ENCODE peak calls at places on chromosomes 11 and 22, in nine cellular contexts. O is kidney epithelial cell, P is heart left ventricle, N is AG10803, J is transverse colon, D is psoas muscle, T is Calu3, A is breast epithelium, V is sigmoid colon. F is an unnamed sample.

GRCh38 chr11:40030867-40031266 is 1428.6 kb downstream of the LRRC4C start:
- DNase-seq in O (no peak), P (no peak), N (no peak), J (no peak), D (no peak), T (no peak), A (no peak), V (no peak), F (no peak)

GRCh38 chr22:38221908-38222796 is 20.4 kb downstream of the MAFF start:
- DNase-seq in O (no peak), P (no peak), N (no peak), J (no peak), D (no peak), T (no peak), A (no peak), V (no peak), F (no peak)

GRCh38 chr11:304915-305833 is 2.4 kb upstream of the IFITM2 start:
- DNase-seq in O (peak), P (peak), N (peak), J (peak), D (peak), T (peak), A (peak), V (peak), F (no peak)

GRCh38 chr11:82356316-82356715 is 377.3 kb downstream of the FAM181B start:
- DNase-seq in O (no peak), P (no peak), N (no peak), J (no peak), D (no peak), T (no peak), A (no peak), V (no peak), F (no peak)

GRCh38 chr22:29695129-29695926 is 24.5 kb upstream of the CABP7 start:
- DNase-seq in O (no peak), P (no peak), N (no peak), J (no peak), D (peak), T (no peak), A (peak), V (no peak), F (no peak)

GRCh38 chr11:2329551-2329950 is 27.7 kb downstream of the TSPAN32 start:
- DNase-seq in O (no peak), P (no peak), N (no peak), J (no peak), D (no peak), T (no peak), A (no peak), V (no peak), F (no peak)

GRCh38 chr11:109112748-109113378 is 309.1 kb upstream of the C11orf87 start:
- DNase-seq in O (no peak), P (no peak), N (peak), J (no peak), D (no peak), T (no peak), A (no peak), V (no peak), F (no peak)

GRCh38 chr11:11107081-11107480 is 246.0 kb downstream of the CSNK2A3 start:
- DNase-seq in O (no peak), P (no peak), N (no peak), J (no peak), D (no peak), T (peak), A (no peak), V (no peak), F (no peak)

GRCh38 chr11:77086521-77087472 is 15.8 kb upstream of the OMP start:
- DNase-seq in O (no peak), P (peak), N (no peak), J (peak), D (peak), T (peak), A (no peak), V (peak), F (peak)

GRCh38 chr11:1162153-1162497 is 4.4 kb downstream of the MUC5AC start:
- DNase-seq in O (no peak), P (no peak), N (no peak), J (no peak), D (no peak), T (no peak), A (no peak), V (peak), F (peak)

GRCh38 chr11:105297463-105297862 is 157.9 kb upstream of the CARD18 start:
- DNase-seq in O (no peak), P (no peak), N (peak), J (no peak), D (no peak), T (no peak), A (no peak), V (no peak), F (no peak)

GRCh38 chr22:49269371-49269770 is 558.3 kb downstream of the BRD1 start:
- DNase-seq in O (no peak), P (no peak), N (no peak), J (no peak), D (no peak), T (no peak), A (no peak), V (no peak), F (no peak)

GRCh38 chr22:46619830-46620501 is at the start of gene GRAMD4:
- DNase-seq in O (no peak), P (peak), N (peak), J (no peak), D (peak), T (no peak), A (peak), V (peak), F (no peak)

GRCh38 chr11:12591706-12592105 is 82.5 kb upstream of the TEAD1 start:
- DNase-seq in O (no peak), P (no peak), N (no peak), J (no peak), D (no peak), T (no peak), A (no peak), V (no peak), F (no peak)

GRCh38 chr11:87493516-87493915 is 455.8 kb downstream of the TMEM135 start:
- DNase-seq in O (no peak), P (no peak), N (peak), J (no peak), D (no peak), T (no peak), A (no peak), V (no peak), F (no peak)

GRCh38 chr22:26894766-26895485 is 237.5 kb downstream of the MIAT start:
- DNase-seq in O (peak), P (no peak), N (peak), J (no peak), D (no peak), T (peak), A (no peak), V (no peak), F (no peak)

GRCh38 chr11:124174001-124174400 is 9.1 kb upstream of the OR10D3 start:
- DNase-seq in O (peak), P (no peak), N (peak), J (no peak), D (no peak), T (no peak), A (no peak), V (no peak), F (no peak)

GRCh38 chr11:112082729-112083128 is 3.8 kb downstream of the TIMM8B start:
- DNase-seq in O (no peak), P (peak), N (peak), J (no peak), D (no peak), T (no peak), A (no peak), V (no peak), F (no peak)

GRCh38 chr11:3182462-3182852 is 17.3 kb upstream of the OSBPL5 start:
- DNase-seq in O (no peak), P (no peak), N (no peak), J (no peak), D (peak), T (no peak), A (no peak), V (peak), F (no peak)

GRCh38 chr11:58934945-58935513 is 4.3 kb upstream of the GLYATL1 start:
- DNase-seq in O (no peak), P (no peak), N (no peak), J (no peak), D (no peak), T (no peak), A (no peak), V (no peak), F (no peak)

GRCh38 chr11:7165911-7166310 is 77.1 kb downstream of the RBMXL2 start:
- DNase-seq in O (no peak), P (no peak), N (no peak), J (no peak), D (no peak), T (no peak), A (no peak), V (no peak), F (no peak)

GRCh38 chr11:65169164-65169641 is 830 bp upstream of the SPDYC start:
- DNase-seq in O (no peak), P (no peak), N (peak), J (no peak), D (no peak), T (no peak), A (no peak), V (no peak), F (no peak)

GRCh38 chr11:7321708-7322448 is 70.2 kb downstream of the SYT9 start:
- DNase-seq in O (no peak), P (no peak), N (no peak), J (no peak), D (no peak), T (no peak), A (no peak), V (no peak), F (no peak)

GRCh38 chr11:92536895-92537294 is 312.3 kb downstream of the FAT3 start:
- DNase-seq in O (no peak), P (no peak), N (no peak), J (no peak), D (no peak), T (no peak), A (no peak), V (no peak), F (no peak)

GRCh38 chr11:44858796-44859527 is 91.7 kb downstream of the TP53I11 start:
- DNase-seq in O (no peak), P (no peak), N (peak), J (no peak), D (no peak), T (no peak), A (no peak), V (peak), F (no peak)
- TF ChIP-seq CTCF in O (no peak), P (no peak), N (no peak), J (no peak), D (no peak), T (no peak), A (no peak), V (no peak), F (no peak)

GRCh38 chr11:34356130-34356529 is 1.7 kb downstream of the ABTB2 start:
- DNase-seq in O (no peak), P (no peak), N (no peak), J (no peak), D (no peak), T (no peak), A (no peak), V (no peak), F (no peak)
- TF ChIP-seq CTCF in O (peak), P (no peak), N (peak), J (no peak), D (no peak), T (no peak), A (no peak), V (no peak), F (no peak)

GRCh38 chr22:25852223-25852622 is 110.2 kb downstream of the MYO18B start:
- DNase-seq in O (no peak), P (no peak), N (no peak), J (no peak), D (no peak), T (no peak), A (no peak), V (no peak), F (no peak)

GRCh38 chr22:25853078-25853477 is 111.1 kb downstream of the MYO18B start:
- DNase-seq in O (no peak), P (no peak), N (peak), J (no peak), D (no peak), T (no peak), A (no peak), V (no peak), F (no peak)

GRCh38 chr22:25849514-25849913 is 107.5 kb downstream of the MYO18B start:
- DNase-seq in O (no peak), P (no peak), N (no peak), J (no peak), D (no peak), T (no peak), A (no peak), V (no peak), F (no peak)

GRCh38 chr22:25853501-25853900 is 111.5 kb downstream of the MYO18B start:
- DNase-seq in O (no peak), P (no peak), N (no peak), J (no peak), D (no peak), T (no peak), A (no peak), V (no peak), F (no peak)

DNA sequence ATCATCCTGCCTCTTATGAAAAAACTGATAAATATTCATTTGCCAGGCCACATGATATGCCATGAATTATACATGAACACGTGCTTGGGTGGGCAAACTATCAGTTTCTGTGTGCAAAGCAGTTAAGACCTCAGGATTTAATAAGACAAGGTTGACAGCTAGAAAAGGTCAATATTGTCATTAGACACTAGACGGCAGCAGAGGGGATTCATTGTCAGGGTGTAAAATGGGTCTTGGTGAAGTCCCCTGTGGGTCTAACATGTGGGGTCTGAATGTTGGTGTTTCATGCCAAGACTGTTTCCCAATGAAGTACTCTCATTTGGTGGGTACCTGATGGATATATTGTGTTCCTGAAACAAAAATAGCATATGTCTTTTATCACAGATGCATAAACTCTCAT is 111.9 kb downstream of the MYO18B start:
- DNase-seq in O (no peak), P (no peak), N (no peak), J (no peak), D (no peak), T (no peak), A (no peak), V (no peak), F (no peak)
- TF ChIP-seq CTCF in O (peak), P (no peak), N (no peak), J (no peak), D (no peak), T (peak), A (no peak), V (no peak), F (peak)

GRCh38 chr11:107439586-107440201 is 17.9 kb downstream of the CWF19L2 start:
- DNase-seq in O (no peak), P (no peak), N (no peak), J (no peak), D (no peak), T (no peak), A (no peak), V (no peak), F (no peak)

GRCh38 chr11:107442715-107443215 is 14.9 kb downstream of the CWF19L2 start:
- DNase-seq in O (no peak), P (no peak), N (no peak), J (no peak), D (no peak), T (no peak), A (no peak), V (no peak), F (no peak)

GRCh38 chr11:107438148-107438547 is 19.5 kb downstream of the CWF19L2 start:
- DNase-seq in O (no peak), P (no peak), N (no peak), J (no peak), D (no peak), T (no peak), A (no peak), V (no peak), F (no peak)
- TF ChIP-seq CTCF in O (no peak), P (no peak), N (no peak), J (no peak), D (no peak), T (no peak), A (no peak), V (no peak), F (peak)

GRCh38 chr11:129699711-129700304 is 115.8 kb upstream of the TMEM45B start:
- DNase-seq in O (no peak), P (no peak), N (no peak), J (no peak), D (no peak), T (no peak), A (no peak), V (no peak), F (no peak)
- TF ChIP-seq CTCF in O (no peak), P (no peak), N (no peak), J (no peak), D (no peak), T (no peak), A (no peak), V (no peak), F (no peak)

GRCh38 chr22:35727436-35727835 is 9.8 kb downstream of the APOL5 start:
- DNase-seq in O (no peak), P (no peak), N (no peak), J (no peak), D (peak), T (no peak), A (no peak), V (no peak), F (no peak)
- TF ChIP-seq CTCF in O (no peak), P (no peak), N (no peak), J (no peak), D (peak), T (no peak), A (no peak), V (no peak), F (no peak)